ENCODE peak calls at places on chromosomes 11 and 22, in nine cellular contexts. T is lower lobe of right lung, O is neural crest cell, N is body of pancreas, U is RWPE1, P is H9, S is thoracic aorta, W is right atrium auricular region, H is mammary epithelial cell. V is an unnamed sample.

GRCh38 chr11:57364851-57365660 is 15.9 kb downstream of the PRG3 start:
- DNase-seq in H (no peak), S (no peak), U (no peak), N (no peak), W (no peak), O (no peak), P (peak; percentile 70), T (no peak), V (no peak)

GRCh38 chr22:31844941-31845340 is 91.1 kb downstream of the DEPDC5 start:
- DNase-seq in T (no peak), U (no peak), O (no peak), S (no peak), H (no peak), N (no peak), P (no peak), W (no peak), V (no peak)

GRCh38 chr11:88421530-88421929 is 84.0 kb upstream of the CTSC start:
- DNase-seq in U (peak; percentile 41), T (no peak), H (peak; percentile 82), P (no peak), O (no peak), N (no peak), W (no peak), S (no peak), V (peak; percentile 46)

GRCh38 chr11:75475767-75476650 is 43.0 kb upstream of the KLHL35 start:
- DNase-seq in S (no peak), O (no peak), T (peak; percentile 50), W (peak; percentile 69), H (peak; percentile 30), N (peak; percentile 55), U (peak; percentile 33), P (no peak), V (no peak)

GRCh38 chr11:60610702-60611101 is 88.7 kb upstream of the MS4A8 start:
- DNase-seq in H (no peak), W (no peak), P (no peak), N (no peak), S (no peak), T (no peak), U (no peak), O (no peak), V (no peak)

GRCh38 chr11:1761110-1761856 is 2.4 kb downstream of the CTSD start:
- DNase-seq in S (no peak), W (no peak), U (no peak), H (no peak), O (no peak), T (peak; percentile 52), N (no peak), P (no peak), V (no peak)

GRCh38 chr11:44894217-44894617 is 56.5 kb downstream of the TP53I11 start:
- DNase-seq in O (peak; percentile 84), U (peak; percentile 55), W (peak; percentile 71), H (peak; percentile 16), S (no peak), T (peak; percentile 58), N (peak; percentile 33), P (peak; percentile 91), V (peak; percentile 67)

GRCh38 chr11:109075976-109076375 is 346.0 kb upstream of the C11orf87 start:
- DNase-seq in S (no peak), H (no peak), T (no peak), P (no peak), N (no peak), W (no peak), U (no peak), O (no peak), V (no peak)

GRCh38 chr11:120527111-120527748 is 15.7 kb downstream of the GRIK4 start:
- DNase-seq in U (no peak), N (no peak), T (no peak), O (peak; percentile 29), S (no peak), W (no peak), P (peak; percentile 96), H (no peak), V (no peak)

GRCh38 chr11:95108671-95109551 is 19.3 kb downstream of the ENDOD1 start:
- DNase-seq in O (no peak), W (no peak), H (no peak), N (no peak), U (no peak), T (no peak), S (no peak), P (no peak), V (no peak)

GRCh38 chr11:66002648-66003225 is 434 bp downstream of the BANF1 start:
- DNase-seq in U (peak; percentile 31), T (peak; percentile 73), S (no peak), H (no peak), N (peak; percentile 86), O (no peak), P (peak; percentile 34), W (no peak), V (peak; percentile 88)

GRCh38 chr22:35103756-35104155 is 37.8 kb downstream of the ISX start:
- DNase-seq in U (no peak), O (no peak), T (no peak), P (no peak), W (no peak), H (no peak), S (no peak), N (no peak), V (no peak)

GRCh38 chr22:35104491-35104890 is 38.5 kb downstream of the ISX start:
- DNase-seq in U (no peak), P (no peak), N (no peak), T (no peak), S (no peak), O (no peak), H (no peak), W (no peak), V (no peak)

GRCh38 chr22:35098921-35099320 is 33.0 kb downstream of the ISX start:
- DNase-seq in N (no peak), O (no peak), P (no peak), T (no peak), W (no peak), H (no peak), U (no peak), S (no peak), V (no peak)

GRCh38 chr22:35099883-35100282 is 33.9 kb downstream of the ISX start:
- DNase-seq in O (no peak), N (no peak), W (no peak), T (no peak), S (no peak), U (no peak), H (no peak), P (no peak), V (no peak)

DNA sequence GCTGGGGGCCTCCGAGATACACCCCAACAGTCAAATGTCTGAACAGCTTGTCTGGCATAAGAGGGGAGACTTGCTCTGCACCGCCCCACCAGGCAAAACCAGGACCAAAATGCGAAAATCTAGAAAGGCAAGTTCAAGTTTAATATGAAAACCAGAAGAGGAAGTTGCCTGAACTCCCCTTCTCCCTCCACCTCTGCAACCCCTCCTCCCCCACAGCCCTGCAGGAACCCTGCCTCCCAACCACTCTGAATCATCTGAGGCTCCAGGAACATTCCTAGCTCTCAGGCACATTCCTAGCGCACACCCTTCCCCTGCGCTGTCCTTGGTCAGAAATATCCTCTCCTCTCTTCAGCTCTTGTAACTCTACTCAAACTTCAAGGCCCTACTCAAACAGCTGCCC is 36.7 kb downstream of the ISX start:
- DNase-seq in S (no peak), U (peak; percentile 13), T (peak; percentile 48), H (peak; percentile 59), W (no peak), P (peak; percentile 72), O (no peak), N (no peak), V (peak; percentile 41)
- TF ChIP-seq CTCF in S (no peak), U (no peak), T (no peak), H (no peak), W (no peak), P (no peak), O (no peak), N (no peak), V (peak; percentile 18)

GRCh38 chr22:22458387-22458786 is 50.2 kb downstream of the ZNF280B start:
- DNase-seq in P (no peak), N (no peak), W (no peak), T (no peak), S (no peak), U (no peak), O (no peak), H (no peak), V (no peak)
- TF ChIP-seq CTCF in P (no peak), N (no peak), W (no peak), T (no peak), S (no peak), U (no peak), O (no peak), H (no peak), V (no peak)

GRCh38 chr22:41969110-41969646 is at the start of gene SEPTIN3:
- DNase-seq in U (no peak), W (no peak), O (no peak), S (no peak), P (no peak), N (no peak), H (no peak), T (no peak), V (no peak)

GRCh38 chr22:41968601-41969000 is 642 bp upstream of the SEPTIN3 start:
- DNase-seq in P (no peak), W (no peak), S (no peak), T (no peak), U (no peak), N (no peak), H (no peak), O (no peak), V (no peak)

GRCh38 chr22:41966225-41966606 is 3.0 kb upstream of the SEPTIN3 start:
- DNase-seq in P (no peak), T (no peak), N (no peak), U (no peak), S (no peak), W (no peak), O (no peak), H (no peak), V (no peak)

GRCh38 chr22:41964106-41964494 is 5.1 kb upstream of the SEPTIN3 start:
- DNase-seq in U (no peak), O (no peak), W (no peak), T (no peak), N (no peak), P (no peak), H (no peak), S (no peak), V (no peak)

GRCh38 chr22:41966607-41967240 is 2.5 kb upstream of the SEPTIN3 start:
- DNase-seq in P (peak; percentile 81), T (no peak), O (no peak), S (no peak), N (peak; percentile 43), U (peak; percentile 30), H (peak; percentile 87), W (no peak), V (peak; percentile 71)
- TF ChIP-seq CTCF in P (peak; percentile 67), T (peak; percentile 44), O (peak; percentile 57), S (no peak), N (peak; percentile 38), U (peak; percentile 33), H (peak; percentile 45), W (no peak), V (peak; percentile 20)

GRCh38 chr11:21142007-21142406 is 472.6 kb downstream of the NELL1 start:
- DNase-seq in O (no peak), W (no peak), U (no peak), T (no peak), P (peak; percentile 42), N (no peak), H (no peak), S (no peak), V (no peak)
- TF ChIP-seq CTCF in O (peak; percentile 41), W (no peak), U (no peak), T (no peak), P (peak; percentile 71), N (no peak), H (no peak), S (no peak), V (no peak)